ENCODE peak calls at places on chromosomes 11 and 22, in eight cellular contexts. L is gastrocnemius medialis, Z is heart right ventricle, C is endodermal cell, A is aorta, S is K562, X is pancreas, I is cardiac muscle cell. T is an unnamed sample.

GRCh38 chr11:123616505-123617198 is 37.8 kb downstream of the SCN3B start:
- DNase-seq in L (peak; percentile 88), Z (peak; percentile 69), C (no peak), A (no peak), S (no peak), X (no peak), I (peak; percentile 32), T (no peak)

GRCh38 chr22:27651486-27651885 is 150.1 kb downstream of the MN1 start:
- DNase-seq in L (peak; percentile 95), Z (no peak), C (no peak), A (peak; percentile 58), S (no peak), X (no peak), I (no peak), T (peak; percentile 55)

GRCh38 chr11:116513894-116514293 is 258.9 kb downstream of the BUD13 start:
- DNase-seq in L (no peak), Z (peak; percentile 18), C (peak; percentile 93), A (peak; percentile 56), S (peak; percentile 66), X (peak; percentile 19), I (peak; percentile 30), T (no peak)

GRCh38 chr11:123137496-123138270 is 57.4 kb downstream of the CLMP start:
- DNase-seq in L (peak; percentile 65), Z (peak; percentile 84), C (peak; percentile 85), A (peak; percentile 92), S (no peak), X (peak; percentile 17), I (peak; percentile 88), T (peak; percentile 90)

GRCh38 chr22:36934940-36935610 is 21.6 kb downstream of the CSF2RB start:
- DNase-seq in L (no peak), Z (no peak), C (no peak), A (no peak), S (no peak), X (no peak), I (no peak), T (no peak)

GRCh38 chr11:93653566-93653965 is 7.9 kb upstream of the CEP295 start:
- DNase-seq in L (no peak), Z (no peak), C (no peak), A (no peak), S (no peak), X (no peak), I (no peak), T (no peak)

GRCh38 chr11:128482512-128483191 is 104.7 kb downstream of the ETS1 start:
- DNase-seq in L (peak; percentile 68), Z (no peak), C (no peak), A (no peak), S (no peak), X (no peak), I (no peak), T (peak; percentile 84)

GRCh38 chr11:118522571-118523072 is 4.7 kb upstream of the TTC36 start:
- DNase-seq in L (no peak), Z (no peak), C (peak; percentile 80), A (no peak), S (peak; percentile 44), X (no peak), I (peak; percentile 59), T (no peak)

GRCh38 chr22:41925783-41926460 is 684 bp downstream of the TNFRSF13C start:
- DNase-seq in L (peak; percentile 70), Z (peak; percentile 75), C (peak; percentile 95), A (peak; percentile 58), S (peak; percentile 76), X (peak; percentile 75), I (peak; percentile 71), T (no peak)

GRCh38 chr11:118264568-118265470 is 722 bp upstream of the MPZL2 start:
- DNase-seq in L (no peak), Z (no peak), C (peak; percentile 71), A (no peak), S (no peak), X (no peak), I (no peak), T (no peak)

GRCh38 chr11:103803062-103803461 is 233.4 kb upstream of the DDI1 start:
- DNase-seq in L (no peak), Z (no peak), C (peak; percentile 50), A (no peak), S (no peak), X (no peak), I (no peak), T (no peak)

GRCh38 chr11:23284626-23285025 is 424.4 kb upstream of the CCDC179 start:
- DNase-seq in L (no peak), Z (no peak), C (no peak), A (no peak), S (no peak), X (no peak), I (no peak), T (no peak)

GRCh38 chr11:74134661-74135515 is 35.9 kb downstream of the C2CD3 start:
- DNase-seq in L (no peak), Z (no peak), C (no peak), A (no peak), S (no peak), X (no peak), I (no peak), T (no peak)

GRCh38 chr11:99585606-99586005 is 564.9 kb downstream of the CNTN5 start:
- DNase-seq in L (no peak), Z (no peak), C (no peak), A (no peak), S (no peak), X (no peak), I (no peak), T (no peak)

GRCh38 chr22:35318346-35319215 is 18.9 kb downstream of the TOM1 start:
- DNase-seq in L (peak; percentile 58), Z (no peak), C (no peak), A (peak; percentile 37), S (no peak), X (no peak), I (no peak), T (peak; percentile 55)

GRCh38 chr22:46824348-46824909 is 62.0 kb downstream of the TBC1D22A start:
- DNase-seq in L (no peak), Z (no peak), C (peak; percentile 44), A (no peak), S (no peak), X (no peak), I (no peak), T (no peak)

GRCh38 chr11:111797145-111797581 is 31.0 kb upstream of the PPP2R1B start:
- DNase-seq in L (no peak), Z (no peak), C (no peak), A (no peak), S (peak; percentile 18), X (no peak), I (no peak), T (no peak)

DNA sequence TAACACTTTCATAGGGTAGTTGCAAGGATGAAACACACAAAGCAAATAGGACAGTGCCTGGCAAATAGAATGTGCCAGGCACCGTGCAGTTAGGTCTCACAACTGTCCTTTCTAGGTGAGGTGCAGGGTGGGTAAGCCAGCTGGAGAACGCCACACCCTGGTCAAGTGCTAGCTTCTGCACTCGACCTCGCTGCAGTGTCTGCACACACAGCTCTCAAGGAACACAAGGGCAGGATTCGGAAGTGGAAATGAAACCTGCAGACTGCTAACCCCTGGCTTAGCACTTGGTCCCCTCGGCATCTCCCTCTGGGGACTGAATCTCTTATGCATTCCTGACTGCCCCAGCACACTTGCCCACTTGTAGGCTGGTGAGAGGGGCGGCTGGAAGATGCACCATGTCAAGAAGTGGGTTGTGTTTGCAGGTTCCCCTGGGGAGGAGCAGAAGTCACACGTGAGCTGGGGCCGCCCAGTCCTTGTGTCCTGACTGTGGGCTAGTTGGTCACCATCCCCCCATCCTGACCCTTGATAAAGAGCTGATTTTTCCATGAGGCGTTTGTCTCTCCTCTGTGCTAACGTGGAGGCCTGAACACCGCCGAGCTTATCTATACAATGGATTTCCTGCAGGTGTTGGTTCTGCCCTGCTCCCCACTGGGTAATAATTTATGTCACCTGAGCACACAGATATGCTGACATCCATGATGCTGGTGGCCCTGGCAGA is 89.0 kb downstream of the MICAL2 start:
- DNase-seq in L (no peak), Z (no peak), C (no peak), A (no peak), S (no peak), X (no peak), I (peak; percentile 36), T (peak; percentile 51)
- H3K27ac ChIP-seq in L (no peak overlapping the region), Z (peak overlapping the region; percentile 84), C (no peak overlapping the region), A (peak overlapping the region; percentile 94), S (peak overlapping the region; percentile 89), X (no peak overlapping the region), I (peak overlapping the region; percentile 90), T (peak overlapping the region; percentile 72)

GRCh38 chr11:3857628-3858027 is 2.2 kb downstream of the STIM1 start:
- DNase-seq in L (no peak), Z (no peak), C (no peak), A (no peak), S (no peak), X (no peak), I (no peak), T (no peak)

GRCh38 chr11:3860360-3860759 is 4.9 kb downstream of the STIM1 start:
- DNase-seq in L (no peak), Z (no peak), C (no peak), A (no peak), S (no peak), X (no peak), I (no peak), T (no peak)

GRCh38 chr11:3856856-3857553 is 1.5 kb downstream of the STIM1 start:
- DNase-seq in L (no peak), Z (no peak), C (no peak), A (no peak), S (no peak), X (no peak), I (no peak), T (no peak)

GRCh38 chr11:3861698-3862097 is 6.2 kb downstream of the STIM1 start:
- DNase-seq in L (no peak), Z (no peak), C (no peak), A (no peak), S (no peak), X (no peak), I (no peak), T (no peak)

DNA sequence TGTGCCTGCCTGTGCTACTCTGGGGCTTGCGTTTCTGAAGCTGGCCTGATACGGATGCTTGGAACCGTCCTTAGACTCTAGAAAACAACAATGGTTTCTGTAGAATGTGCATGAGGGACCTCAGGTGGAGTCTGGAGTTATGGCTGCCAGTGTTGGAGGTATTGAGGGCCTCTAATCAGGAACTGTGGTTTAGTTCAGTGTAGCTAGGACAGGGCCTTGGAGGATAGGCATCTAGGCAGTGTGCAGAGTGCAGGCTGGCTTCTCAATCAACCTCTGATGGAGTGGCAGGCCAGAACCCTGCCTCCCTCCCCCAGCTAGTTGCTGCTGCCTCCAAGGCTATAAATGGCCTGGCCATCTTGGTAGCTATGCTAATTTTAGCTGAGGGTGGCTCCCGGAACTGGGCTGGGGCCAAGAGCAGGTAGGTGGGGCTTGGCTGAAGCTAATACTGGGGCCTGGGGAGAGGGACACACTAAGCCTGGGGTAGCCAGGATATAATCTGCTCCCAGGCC is 4.0 kb downstream of the STIM1 start:
- DNase-seq in L (peak; percentile 93), Z (peak; percentile 74), C (peak; percentile 72), A (peak; percentile 70), S (peak; percentile 53), X (peak; percentile 48), I (peak; percentile 82), T (peak; percentile 82)
- H3K4me1 ChIP-seq in L (peaks cover 75% of the 10 kb centered on the region), Z (peaks cover 56% of the 10 kb centered on the region), C (peaks cover 7% of the 10 kb centered on the region), A (peaks cover 4% of the 10 kb centered on the region), S (peaks cover 32% of the 10 kb centered on the region), X (peaks cover 16% of the 10 kb centered on the region), I (peaks cover 43% of the 10 kb centered on the region), T (peaks cover 59% of the 10 kb centered on the region)

GRCh38 chr11:2312232-2313042 is 10.6 kb downstream of the TSPAN32 start:
- DNase-seq in L (no peak), Z (no peak), C (no peak), A (peak; percentile 79), S (no peak), X (no peak), I (no peak), T (no peak)
- H3K27ac ChIP-seq in L (no peak overlapping the region), Z (peak overlapping the region; percentile 92), C (no peak overlapping the region), A (no peak overlapping the region), S (no peak overlapping the region), X (no peak overlapping the region), I (no peak overlapping the region), T (peak overlapping the region; percentile 11)

GRCh38 chr22:39176673-39177455 is 24.4 kb upstream of the CBX7 start:
- DNase-seq in L (no peak), Z (no peak), C (peak; percentile 73), A (no peak), S (no peak), X (no peak), I (no peak), T (no peak)
- H3K4me1 ChIP-seq in L (peaks cover 45% of the 10 kb centered on the region), Z (peaks cover 68% of the 10 kb centered on the region), C (peaks cover 28% of the 10 kb centered on the region), A (peaks cover 7% of the 10 kb centered on the region), S (peaks cover 33% of the 10 kb centered on the region), X (peaks cover 8% of the 10 kb centered on the region), I (peaks cover 26% of the 10 kb centered on the region), T (peaks cover 36% of the 10 kb centered on the region)